ENCODE peak calls at places on chromosomes 11 and 22, in ten cellular contexts. W is brain microvascular endothelial cell; S is naive thymus-derived CD4-positive, alpha-beta T cell; F is body of pancreas; P is heart left ventricle; H is tibial artery; T is heart right ventricle; M is transverse colon; L is PC-9; G is effector memory CD4-positive, alpha-beta T cell. X is an unnamed sample.

GRCh38 chr11:66126064-66126463 is 56.0 kb downstream of the PACS1 start:
- DNase-seq in S (no peak), H (no peak), F (peak; percentile 59), G (no peak), T (no peak), L (no peak), P (no peak), W (no peak), M (no peak), X (no peak)

GRCh38 chr11:96143016-96143670 is 199.9 kb downstream of the MAML2 start:
- DNase-seq in M (no peak), P (no peak), T (no peak), L (no peak), G (no peak), W (no peak), H (no peak), F (no peak), S (no peak), X (no peak)

GRCh38 chr11:99316761-99317475 is 296.2 kb downstream of the CNTN5 start:
- DNase-seq in P (peak; percentile 18), W (no peak), T (peak; percentile 37), L (no peak), G (no peak), M (no peak), H (no peak), F (peak; percentile 2), S (no peak), X (no peak)

GRCh38 chr11:4539603-4540219 is 5.3 kb upstream of the OR52M1 start:
- DNase-seq in F (peak; percentile 52), S (peak; percentile 38), M (peak; percentile 59), H (peak; percentile 46), G (peak; percentile 12), L (peak; percentile 1), P (peak; percentile 22), W (peak; percentile 45), T (peak; percentile 41), X (peak; percentile 6)

GRCh38 chr11:21933095-21933494 is 259.8 kb upstream of the ANO5 start:
- DNase-seq in P (no peak), F (no peak), H (no peak), L (no peak), S (no peak), M (no peak), G (no peak), T (no peak), W (no peak), X (no peak)

GRCh38 chr11:76782526-76783293 is 446 bp upstream of the TSKU start:
- DNase-seq in H (peak; percentile 91), G (no peak), L (peak; percentile 94), T (peak; percentile 88), S (no peak), P (peak; percentile 88), M (peak; percentile 92), W (peak; percentile 97), F (peak; percentile 83), X (no peak)

GRCh38 chr11:77142091-77142975 is 14.3 kb downstream of the MYO7A start:
- DNase-seq in F (no peak), W (no peak), M (no peak), S (no peak), H (no peak), T (peak; percentile 2), P (no peak), L (no peak), G (no peak), X (peak; percentile 57)

GRCh38 chr22:47375621-47376321 is 613.3 kb downstream of the TBC1D22A start:
- DNase-seq in H (no peak), P (no peak), F (no peak), T (no peak), L (no peak), M (no peak), S (no peak), W (no peak), G (no peak), X (no peak)

GRCh38 chr11:11956006-11956405 is 52.4 kb downstream of the DKK3 start:
- DNase-seq in T (no peak), W (no peak), H (no peak), G (no peak), S (no peak), M (no peak), F (no peak), L (no peak), P (no peak), X (no peak)

GRCh38 chr11:11947825-11948224 is 60.6 kb downstream of the DKK3 start:
- DNase-seq in W (no peak), F (no peak), T (no peak), H (no peak), G (no peak), L (no peak), M (no peak), S (no peak), P (no peak), X (no peak)

GRCh38 chr11:11949482-11949881 is 58.9 kb downstream of the DKK3 start:
- DNase-seq in M (no peak), P (no peak), L (no peak), T (no peak), F (no peak), H (no peak), G (no peak), W (no peak), S (no peak), X (no peak)

GRCh38 chr11:11948242-11948947 is 60.0 kb downstream of the DKK3 start:
- DNase-seq in F (no peak), H (no peak), S (no peak), G (no peak), T (no peak), L (no peak), M (no peak), P (no peak), W (no peak), X (no peak)

DNA sequence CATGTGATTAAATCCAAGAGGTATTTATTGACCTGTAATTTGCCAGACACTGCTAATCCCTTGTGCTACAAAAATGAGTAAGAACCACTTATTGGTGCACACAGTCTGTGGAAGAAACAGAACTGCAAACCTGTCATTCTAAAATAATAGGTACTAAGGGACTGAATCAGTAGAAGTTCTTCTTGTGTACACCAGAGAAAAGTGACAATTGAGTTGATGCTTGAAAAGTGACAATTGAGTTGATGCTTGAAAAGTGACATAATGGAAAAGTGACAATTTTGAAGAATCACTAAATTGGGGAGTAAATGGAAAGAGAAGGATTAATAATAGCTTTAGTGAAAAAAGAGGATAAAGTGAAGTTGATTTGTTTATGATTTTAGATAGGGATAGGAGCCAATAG is 56.4 kb downstream of the DKK3 start:
- DNase-seq in P (no peak), T (no peak), F (no peak), W (no peak), M (no peak), L (no peak), H (no peak), S (no peak), G (no peak), X (no peak)
- H3K36me3 ChIP-seq in P (peaks cover 17% of the 10 kb centered on the region), T (peaks cover 86% of the 10 kb centered on the region), F (no peaks in the 10 kb centered on the region), W (peaks cover 29% of the 10 kb centered on the region), M (no peaks in the 10 kb centered on the region), L (peaks cover 10% of the 10 kb centered on the region), H (peaks cover 56% of the 10 kb centered on the region), S (peaks cover 68% of the 10 kb centered on the region), G (peaks cover 71% of the 10 kb centered on the region), X (peaks cover 50% of the 10 kb centered on the region)

GRCh38 chr11:46832511-46833214 is 13.4 kb downstream of the CKAP5 start:
- DNase-seq in T (no peak), P (no peak), S (no peak), G (no peak), H (no peak), L (no peak), M (no peak), W (no peak), F (no peak), X (no peak)

GRCh38 chr11:46838501-46838900 is 7.6 kb downstream of the CKAP5 start:
- DNase-seq in M (no peak), H (no peak), W (no peak), G (no peak), F (no peak), T (no peak), P (no peak), L (no peak), S (no peak), X (no peak)

GRCh38 chr11:46836431-46836830 is 9.6 kb downstream of the CKAP5 start:
- DNase-seq in W (no peak), G (no peak), T (no peak), P (no peak), S (no peak), M (no peak), L (no peak), H (no peak), F (no peak), X (no peak)

GRCh38 chr11:46837860-46838259 is 8.2 kb downstream of the CKAP5 start:
- DNase-seq in L (no peak), T (no peak), F (no peak), S (no peak), G (no peak), H (no peak), P (no peak), W (no peak), M (no peak), X (no peak)
- H3K4me3 ChIP-seq in L (no peak overlapping the region), T (no peak overlapping the region), F (no peak overlapping the region), S (no peak overlapping the region), G (no peak overlapping the region), H (no peak overlapping the region), P (no peak overlapping the region), W (no peak overlapping the region), M (no peak overlapping the region), X (no peak overlapping the region)

DNA sequence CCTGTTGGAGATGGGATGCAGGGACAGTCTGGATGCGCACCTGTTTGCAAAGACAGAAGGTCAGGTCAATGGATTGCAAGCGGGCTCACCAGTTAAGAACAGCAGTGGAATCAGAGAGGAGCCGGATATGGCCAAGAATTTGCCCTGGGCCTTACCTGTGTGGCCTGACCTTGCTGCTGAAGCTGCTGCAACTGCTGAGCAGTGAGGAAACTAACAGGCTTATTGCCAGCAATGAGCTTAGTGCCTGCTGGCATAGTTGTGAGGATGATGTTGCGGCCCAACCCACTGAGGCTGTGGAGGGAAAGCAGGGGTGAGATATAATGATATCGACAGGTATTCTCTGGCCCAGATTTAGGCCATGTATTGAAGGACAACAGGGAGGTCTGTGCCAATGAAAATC is 30.6 kb downstream of the NFRKB start:
- DNase-seq in G (no peak), L (peak; percentile 55), F (no peak), S (no peak), P (no peak), H (no peak), T (no peak), W (no peak), M (no peak), X (no peak)
- H3K27ac ChIP-seq in G (no peak overlapping the region), L (peak overlapping the region; percentile 84), F (no peak overlapping the region), S (no peak overlapping the region), P (no peak overlapping the region), H (no peak overlapping the region), T (no peak overlapping the region), W (no peak overlapping the region), M (no peak overlapping the region), X (no peak overlapping the region)

GRCh38 chr22:29338398-29338797 is 22.9 kb upstream of the RASL10A start:
- DNase-seq in F (no peak), L (no peak), S (no peak), G (no peak), M (no peak), T (no peak), H (no peak), P (no peak), W (no peak), X (no peak)

GRCh38 chr22:29341056-29341848 is 25.8 kb upstream of the RASL10A start:
- DNase-seq in L (no peak), T (no peak), P (no peak), F (no peak), M (no peak), G (no peak), W (no peak), S (no peak), H (no peak), X (no peak)

GRCh38 chr22:29340566-29340965 is 25.1 kb upstream of the RASL10A start:
- DNase-seq in M (no peak), S (no peak), F (no peak), H (no peak), W (no peak), T (no peak), P (no peak), L (no peak), G (no peak), X (no peak)

GRCh38 chr22:29337631-29338284 is 22.3 kb upstream of the RASL10A start:
- DNase-seq in W (no peak), M (no peak), G (no peak), L (no peak), S (no peak), F (no peak), H (no peak), T (no peak), P (no peak), X (no peak)

GRCh38 chr22:29339381-29340235 is 24.1 kb upstream of the RASL10A start:
- DNase-seq in M (no peak), S (no peak), L (no peak), P (no peak), F (no peak), H (no peak), W (no peak), T (no peak), G (no peak), X (no peak)
- H3K36me3 ChIP-seq in M (no peaks in the 10 kb centered on the region), S (peaks cover 90% of the 10 kb centered on the region), L (peaks cover 6% of the 10 kb centered on the region), P (peaks cover 5% of the 10 kb centered on the region), F (peaks cover 8% of the 10 kb centered on the region), H (peaks cover 58% of the 10 kb centered on the region), W (peaks cover 55% of the 10 kb centered on the region), T (peaks cover 84% of the 10 kb centered on the region), G (peaks cover 89% of the 10 kb centered on the region), X (peaks cover 43% of the 10 kb centered on the region)

X was measured in CD8-positive, alpha-beta memory T cell.